ENCODE peak calls at places on chromosomes 3 and 15, in ten cellular contexts. K is BJ, Q is PC-3, J is GM12865, S is choroid plexus epithelial cell, V is fibroblast of mammary gland, B is A549, M is HFF-Myc, G is brain microvascular endothelial cell, U is pancreas. D is an unnamed sample.

GRCh38 chr3:133874344-133874743 is 21.3 kb downstream of the RAB6B start:
- DNase-seq in K (no peak), Q (peak), J (no peak), S (peak), V (no peak), B (no peak), M (no peak), G (no peak), U (no peak), D (no peak)

GRCh38 chr3:114673481-114673880 is 379.7 kb downstream of the TIGIT start:
- DNase-seq in K (no peak), Q (no peak), J (no peak), S (no peak), V (no peak), B (no peak), M (no peak), G (no peak), U (no peak), D (no peak)

GRCh38 chr3:4897765-4898453 is 81.3 kb upstream of the BHLHE40 start:
- DNase-seq in K (no peak), Q (no peak), J (no peak), S (peak), V (peak), B (no peak), M (no peak), G (no peak), U (no peak), D (no peak)

GRCh38 chr3:100982710-100983109 is 10.5 kb downstream of the ABI3BP start:
- DNase-seq in K (no peak), Q (no peak), J (no peak), S (peak), V (peak), B (no peak), M (no peak), G (peak), U (peak), D (no peak)

GRCh38 chr3:72892870-72893269 is 5.0 kb downstream of the GXYLT2 start:
- DNase-seq in K (no peak), Q (no peak), J (peak), S (peak), V (peak), B (no peak), M (no peak), G (no peak), U (no peak), D (no peak)

GRCh38 chr3:89584398-89584797 is 477.0 kb downstream of the EPHA3 start:
- DNase-seq in K (no peak), Q (peak), J (no peak), S (peak), V (no peak), B (no peak), M (no peak), G (no peak), U (no peak), D (no peak)

GRCh38 chr3:183123891-183124290 is 24.6 kb upstream of the MCCC1 start:
- DNase-seq in K (no peak), Q (peak), J (no peak), S (peak), V (peak), B (no peak), M (no peak), G (no peak), U (no peak), D (no peak)

GRCh38 chr3:6807967-6808588 is 52.8 kb upstream of the GRM7 start:
- DNase-seq in K (no peak), Q (peak), J (peak), S (peak), V (peak), B (no peak), M (no peak), G (no peak), U (no peak), D (no peak)

GRCh38 chr15:67100124-67100791 is 34.9 kb downstream of the SMAD3 start:
- DNase-seq in K (no peak), Q (no peak), J (no peak), S (no peak), V (no peak), B (no peak), M (no peak), G (no peak), U (no peak), D (no peak)

GRCh38 chr15:32669870-32670623 is 28.5 kb downstream of the SCG5 start:
- DNase-seq in K (peak), Q (peak), J (no peak), S (peak), V (peak), B (no peak), M (no peak), G (no peak), U (no peak), D (no peak)

GRCh38 chr3:1118074-1118473 is 25.2 kb downstream of the CNTN6 start:
- DNase-seq in K (no peak), Q (peak), J (no peak), S (peak), V (peak), B (no peak), M (no peak), G (peak), U (no peak), D (no peak)

GRCh38 chr15:31399544-31400171 is 73.0 kb downstream of the KLF13 start:
- DNase-seq in K (no peak), Q (no peak), J (peak), S (peak), V (peak), B (no peak), M (no peak), G (peak), U (no peak), D (no peak)

GRCh38 chr3:12966847-12967750 is 106.1 kb downstream of the IQSEC1 start:
- DNase-seq in K (no peak), Q (no peak), J (no peak), S (peak), V (peak), B (peak), M (no peak), G (no peak), U (no peak), D (no peak)

GRCh38 chr15:34883633-34884032 is 85.9 kb downstream of the AQR start:
- DNase-seq in K (no peak), Q (peak), J (no peak), S (peak), V (peak), B (no peak), M (no peak), G (peak), U (no peak), D (no peak)

GRCh38 chr3:167740961-167741587 is 5.6 kb downstream of the SERPINI1 start:
- DNase-seq in K (no peak), Q (peak), J (peak), S (peak), V (peak), B (peak), M (peak), G (peak), U (peak), D (no peak)

GRCh38 chr3:31671976-31672375 is 139.3 kb downstream of the STT3B start:
- DNase-seq in K (peak), Q (no peak), J (no peak), S (peak), V (peak), B (no peak), M (no peak), G (no peak), U (no peak), D (no peak)

GRCh38 chr15:57384024-57384423 is 7.7 kb downstream of the CGNL1 start:
- DNase-seq in K (no peak), Q (no peak), J (no peak), S (no peak), V (no peak), B (no peak), M (no peak), G (no peak), U (no peak), D (no peak)

GRCh38 chr15:40279437-40280141 is 3.3 kb downstream of the ANKRD63 start:
- DNase-seq in K (no peak), Q (peak), J (peak), S (peak), V (peak), B (peak), M (no peak), G (peak), U (peak), D (peak)

GRCh38 chr3:56783644-56784451 is 17.9 kb downstream of the ARHGEF3 start:
- DNase-seq in K (peak), Q (peak), J (peak), S (peak), V (peak), B (peak), M (peak), G (peak), U (peak), D (no peak)

GRCh38 chr15:41564286-41564959 is 5.4 kb downstream of the TYRO3 start:
- DNase-seq in K (no peak), Q (no peak), J (no peak), S (peak), V (no peak), B (no peak), M (no peak), G (no peak), U (no peak), D (no peak)

GRCh38 chr15:70375006-70375409 is 277.3 kb upstream of the TLE3 start:
- DNase-seq in K (no peak), Q (peak), J (no peak), S (no peak), V (peak), B (peak), M (no peak), G (no peak), U (no peak), D (no peak)

GRCh38 chr3:61925721-61926120 is 364.4 kb downstream of the PTPRG start:
- DNase-seq in K (no peak), Q (no peak), J (no peak), S (no peak), V (no peak), B (no peak), M (no peak), G (no peak), U (no peak), D (no peak)

GRCh38 chr15:83626171-83626802 is 27.6 kb upstream of the ADAMTSL3 start:
- DNase-seq in K (no peak), Q (peak), J (no peak), S (peak), V (peak), B (no peak), M (no peak), G (peak), U (no peak), D (no peak)

GRCh38 chr3:152938974-152939636 is 104.2 kb downstream of the P2RY1 start:
- DNase-seq in K (no peak), Q (no peak), J (no peak), S (no peak), V (no peak), B (no peak), M (no peak), G (no peak), U (no peak), D (no peak)

GRCh38 chr3:136730595-136731273 is 21.4 kb downstream of the STAG1 start:
- DNase-seq in K (no peak), Q (no peak), J (peak), S (no peak), V (no peak), B (no peak), M (no peak), G (no peak), U (no peak), D (no peak)

GRCh38 chr3:136731274-136731884 is 20.8 kb downstream of the STAG1 start:
- DNase-seq in K (no peak), Q (peak), J (no peak), S (no peak), V (peak), B (no peak), M (no peak), G (no peak), U (no peak), D (no peak)

GRCh38 chr3:136725468-136725867 is 26.7 kb downstream of the STAG1 start:
- DNase-seq in K (no peak), Q (no peak), J (no peak), S (no peak), V (no peak), B (no peak), M (no peak), G (no peak), U (no peak), D (no peak)

GRCh38 chr3:136728434-136728833 is 23.7 kb downstream of the STAG1 start:
- DNase-seq in K (no peak), Q (no peak), J (no peak), S (no peak), V (peak), B (no peak), M (no peak), G (no peak), U (no peak), D (no peak)

GRCh38 chr3:136728918-136729317 is 23.3 kb downstream of the STAG1 start:
- DNase-seq in K (peak), Q (no peak), J (no peak), S (peak), V (peak), B (no peak), M (peak), G (peak), U (no peak), D (no peak)
- TF ChIP-seq CTCF in K (no peak), Q (no peak), J (no peak), S (no peak), V (no peak), B (no peak), M (no peak), G (no peak), U (no peak), D (no peak)

DNA sequence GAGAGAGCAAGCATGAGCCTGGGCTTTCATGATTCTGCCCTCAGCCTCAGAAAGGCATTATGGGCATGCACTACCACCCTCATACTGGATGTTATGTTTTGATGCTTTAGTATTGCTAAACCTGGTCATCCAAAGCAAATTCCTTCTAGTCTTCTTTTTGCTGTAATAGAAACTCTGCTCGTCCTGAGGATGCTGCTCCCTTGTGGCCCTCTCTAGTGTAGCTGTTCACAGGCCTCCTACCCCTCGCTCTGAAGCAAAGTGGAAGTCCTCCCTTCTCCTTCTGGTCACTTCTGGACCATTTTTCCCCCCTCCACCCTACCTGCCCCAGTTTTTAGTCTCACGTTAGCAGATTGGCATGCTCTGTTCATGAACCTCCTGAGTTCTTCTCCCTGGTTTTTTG is 22.9 kb upstream of the CCNL1 start:
- DNase-seq in K (no peak), Q (no peak), J (no peak), S (peak), V (no peak), B (no peak), M (no peak), G (peak), U (no peak), D (no peak)
- TF ChIP-seq CTCF in K (peak), Q (peak), J (no peak), S (peak), V (no peak), B (no peak), M (peak), G (peak), U (no peak), D (no peak)

GRCh38 chr3:53498993-53499641 is 4.7 kb downstream of the CACNA1D start:
- DNase-seq in K (no peak), Q (no peak), J (no peak), S (no peak), V (no peak), B (no peak), M (no peak), G (no peak), U (no peak), D (no peak)
- TF ChIP-seq CTCF in K (no peak), Q (no peak), J (no peak), S (no peak), V (peak), B (peak), M (no peak), G (no peak), U (no peak), D (no peak)

GRCh38 chr3:149371001-149371722 is 6.3 kb downstream of the TM4SF1 start:
- DNase-seq in K (no peak), Q (peak), J (no peak), S (peak), V (peak), B (no peak), M (no peak), G (no peak), U (no peak), D (no peak)
- TF ChIP-seq CTCF in K (no peak), Q (peak), J (no peak), S (peak), V (no peak), B (peak), M (no peak), G (peak), U (no peak), D (no peak)

GRCh38 chr15:82262422-82263026 is at the start of the genes EFL1 and SAXO2:
- DNase-seq in K (peak), Q (peak), J (peak), S (peak), V (peak), B (peak), M (peak), G (peak), U (peak), D (peak)
- TF ChIP-seq CTCF in K (no peak), Q (no peak), J (no peak), S (no peak), V (no peak), B (no peak), M (no peak), G (no peak), U (no peak), D (no peak)

DNA sequence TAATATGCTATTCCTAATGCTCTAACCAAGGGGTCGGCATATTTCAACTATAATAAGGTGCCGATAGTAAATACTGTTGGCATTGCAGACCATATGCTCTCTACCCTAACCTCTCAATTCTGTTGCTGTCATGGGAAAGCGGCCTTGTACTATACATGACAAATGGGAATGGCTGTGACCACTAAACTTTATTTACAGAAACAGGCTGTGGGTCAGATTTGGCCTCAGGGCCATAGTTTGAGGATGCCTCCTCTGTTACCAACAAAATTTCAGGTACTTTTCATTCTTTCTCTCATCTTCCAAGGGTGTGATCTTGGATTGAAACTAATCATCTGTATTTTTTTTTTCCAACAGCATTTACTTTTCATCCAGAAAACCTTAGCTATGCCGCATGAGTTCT is 242.0 kb downstream of the MAGI1 start:
- DNase-seq in K (no peak), Q (no peak), J (no peak), S (no peak), V (no peak), B (no peak), M (no peak), G (no peak), U (no peak), D (no peak)
- TF ChIP-seq CTCF in K (no peak), Q (no peak), J (no peak), S (no peak), V (no peak), B (no peak), M (no peak), G (no peak), U (no peak), D (no peak)

DNA sequence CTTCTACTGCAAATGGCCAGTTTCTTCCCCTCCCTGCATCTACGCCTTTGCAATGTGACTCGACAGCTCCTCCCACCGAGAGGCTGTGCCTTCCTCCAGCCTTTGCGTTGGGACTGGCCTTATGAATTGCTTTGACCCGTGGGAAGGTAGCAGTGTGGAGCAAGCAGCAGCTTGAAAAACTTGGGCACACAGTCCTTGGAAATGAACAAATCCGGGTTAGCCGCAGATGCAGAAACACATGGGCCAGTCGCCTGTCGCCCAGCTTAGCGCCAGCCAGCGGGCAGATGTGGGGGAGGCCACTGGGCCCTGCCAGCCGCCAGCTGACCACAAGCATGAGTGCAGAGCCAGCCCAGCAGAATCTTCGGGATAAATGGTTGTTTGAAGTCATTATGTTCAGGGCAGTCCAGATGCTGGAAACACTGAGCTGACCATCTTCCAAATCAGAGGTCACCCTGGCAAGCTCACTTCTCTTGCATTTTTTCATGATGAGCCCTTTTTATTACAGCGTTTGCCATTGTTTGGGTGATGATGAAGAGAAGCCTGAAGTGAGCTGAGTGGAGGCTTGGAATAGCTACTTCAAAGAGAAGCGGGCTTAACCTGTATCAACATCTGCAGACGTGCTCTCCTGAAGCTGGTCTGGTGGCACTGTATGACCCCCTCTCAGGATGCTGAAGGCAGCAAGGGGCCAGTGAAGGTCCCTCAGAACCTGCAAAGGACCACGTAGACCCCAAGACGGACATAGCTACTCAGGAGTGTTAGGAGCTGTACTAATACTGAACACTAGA is 9.8 kb downstream of the SELENOS start:
- DNase-seq in K (peak), Q (peak), J (no peak), S (peak), V (peak), B (no peak), M (peak), G (no peak), U (peak), D (no peak)
- TF ChIP-seq CTCF in K (no peak), Q (no peak), J (no peak), S (no peak), V (no peak), B (no peak), M (no peak), G (no peak), U (no peak), D (no peak)

GRCh38 chr3:48989796-48990635 is at the start of gene P4HTM:
- DNase-seq in K (peak), Q (peak), J (peak), S (peak), V (peak), B (no peak), M (peak), G (peak), U (peak), D (peak)
- TF ChIP-seq CTCF in K (peak), Q (peak), J (peak), S (peak), V (peak), B (peak), M (peak), G (peak), U (no peak), D (no peak)

DNA sequence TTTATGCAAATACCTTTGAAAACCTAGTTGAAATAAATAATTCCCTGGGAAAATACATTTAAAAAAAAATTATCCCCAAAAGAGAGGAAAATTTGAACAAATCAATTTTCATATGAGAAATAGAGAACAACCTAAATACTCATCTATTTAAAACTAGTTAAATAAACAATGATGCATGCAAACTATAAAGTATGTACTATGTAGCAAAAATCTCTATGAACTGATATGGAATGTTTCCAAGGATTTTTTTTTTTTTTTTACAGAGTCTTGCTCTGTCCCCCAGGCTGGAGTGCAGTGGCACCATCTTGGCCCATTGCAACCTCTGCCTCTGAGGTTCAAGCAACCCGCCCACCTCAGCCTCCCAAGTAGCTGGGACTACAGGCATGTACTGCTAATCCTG is 27.2 kb upstream of the B3GALNT1 start:
- DNase-seq in K (no peak), Q (peak), J (no peak), S (no peak), V (no peak), B (no peak), M (no peak), G (no peak), U (no peak), D (no peak)
- TF ChIP-seq CTCF in K (no peak), Q (no peak), J (no peak), S (no peak), V (no peak), B (no peak), M (no peak), G (no peak), U (no peak), D (no peak)

D was measured in D721Med.